ENCODE peak calls at places on chromosome 20, in four cellular contexts. P is NB4, V is lung microvascular endothelial cell, N is cardiac fibroblast. I is an unnamed sample.

GRCh38 chr20:17499041-17499440 is 32.1 kb downstream of the BFSP1 start:
- DNase-seq in P (no peak), V (no peak), N (peak; percentile 56), I (no peak)

GRCh38 chr20:9963029-9963428 is 71.8 kb upstream of the ANKEF1 start:
- DNase-seq in P (no peak), V (no peak), N (no peak), I (no peak)

GRCh38 chr20:24585796-24586522 is 116.5 kb downstream of the SYNDIG1 start:
- DNase-seq in P (no peak), V (no peak), N (no peak), I (no peak)

GRCh38 chr20:4088766-4089165 is 73.4 kb upstream of the RNF24 start:
- DNase-seq in P (no peak), V (no peak), N (no peak), I (no peak)

GRCh38 chr20:10306440-10307358 is 88.1 kb downstream of the SNAP25 start:
- DNase-seq in P (peak; percentile 70), V (peak; percentile 72), N (peak; percentile 90), I (no peak)

GRCh38 chr20:47875302-47876025 is 90.2 kb upstream of the SULF2 start:
- DNase-seq in P (no peak), V (peak; percentile 65), N (no peak), I (no peak)

GRCh38 chr20:24158271-24158670 is 169.7 kb upstream of the GGTLC1 start:
- DNase-seq in P (no peak), V (no peak), N (no peak), I (no peak)

GRCh38 chr20:47506335-47506734 is 4.6 kb downstream of the NCOA3 start:
- DNase-seq in P (no peak), V (no peak), N (no peak), I (no peak)

GRCh38 chr20:25622049-25622448 is 1.8 kb downstream of the NANP start:
- DNase-seq in P (no peak), V (no peak), N (no peak), I (no peak)

GRCh38 chr20:5652626-5653573 is 97.3 kb upstream of the SHLD1 start:
- DNase-seq in P (no peak), V (peak; percentile 12), N (peak; percentile 88), I (no peak)

GRCh38 chr20:56217820-56218219 is 30.7 kb upstream of the MC3R start:
- DNase-seq in P (no peak), V (no peak), N (no peak), I (no peak)

GRCh38 chr20:24968278-24968677 is 19.2 kb downstream of the CST7 start:
- DNase-seq in P (no peak), V (no peak), N (no peak), I (no peak)

GRCh38 chr20:2101057-2101934 is at the start of gene STK35:
- DNase-seq in P (peak; percentile 86), V (peak; percentile 62), N (no peak), I (peak; percentile 85)

GRCh38 chr20:48682529-48683385 is 145.0 kb downstream of the PREX1 start:
- DNase-seq in P (no peak), V (peak; percentile 86), N (peak; percentile 74), I (peak; percentile 89)

GRCh38 chr20:34569598-34569997 is 11.1 kb downstream of the MAP1LC3A start:
- DNase-seq in P (no peak), V (no peak), N (no peak), I (no peak)

GRCh38 chr20:11890331-11891080 is 27.2 kb upstream of the BTBD3 start:
- DNase-seq in P (peak; percentile 93), V (peak; percentile 93), N (peak; percentile 85), I (peak; percentile 87)

GRCh38 chr20:38165089-38165965 is at the start of gene TGM2:
- DNase-seq in P (peak; percentile 76), V (peak; percentile 90), N (peak; percentile 68), I (peak; percentile 85)

GRCh38 chr20:59157961-59158541 is 5.6 kb upstream of the ZNF831 start:
- DNase-seq in P (no peak), V (no peak), N (no peak), I (no peak)

GRCh38 chr20:63273635-63274380 is 1.2 kb downstream of the ARFGAP1 start:
- DNase-seq in P (peak; percentile 55), V (peak; percentile 76), N (peak; percentile 79), I (no peak)

GRCh38 chr20:45433316-45433715 is 17.4 kb downstream of the PIGT start:
- DNase-seq in P (no peak), V (no peak), N (peak; percentile 57), I (peak; percentile 33)

GRCh38 chr20:45061244-45061643 is 39.7 kb downstream of the KCNS1 start:
- DNase-seq in P (no peak), V (peak; percentile 90), N (peak; percentile 95), I (no peak)

GRCh38 chr20:56628015-56628872 is 862 bp upstream of the TFAP2C start:
- DNase-seq in P (peak; percentile 53), V (no peak), N (no peak), I (no peak)

GRCh38 chr20:47758517-47759450 is 26.5 kb downstream of the SULF2 start:
- DNase-seq in P (peak; percentile 39), V (no peak), N (no peak), I (no peak)

GRCh38 chr20:50533061-50533460 is 22.9 kb downstream of the PTPN1 start:
- DNase-seq in P (no peak), V (no peak), N (peak; percentile 47), I (no peak)

GRCh38 chr20:39829255-39829654 is 859.8 kb downstream of the MAFB start:
- DNase-seq in P (peak; percentile 25), V (no peak), N (peak; percentile 27), I (no peak)

I was measured in transverse colon.